ENCODE peak calls at places on chromosome 5, in four cellular contexts. Z, U, E and O are unnamed samples. For H3K36me3, the result is how much of the 10 kb centered on the place peaks cover.

GRCh38 chr5:42858031-42858643 is 46.4 kb upstream of the SELENOP start:
- DNase-seq in E (no peak), Z (no peak), U (no peak), O (peak)

GRCh38 chr5:157977957-157978505 is 119.1 kb upstream of the CLINT1 start:
- DNase-seq in U (no peak), E (no peak), Z (peak), O (no peak)

GRCh38 chr5:73592546-73592945 is 27.0 kb downstream of the UTP15 start:
- DNase-seq in U (no peak), E (no peak), Z (no peak), O (no peak)

GRCh38 chr5:59766394-59766793 is 127.1 kb downstream of the PDE4D start:
- DNase-seq in Z (peak), E (peak), U (no peak), O (no peak)

GRCh38 chr5:57720656-57721055 is 238.0 kb upstream of the ACTBL2 start:
- DNase-seq in E (no peak), U (no peak), Z (no peak), O (no peak)

GRCh38 chr5:72618699-72619098 is 111.5 kb upstream of the ZNF366 start:
- DNase-seq in U (no peak), E (no peak), Z (no peak), O (no peak)

GRCh38 chr5:109779036-109779735 is 89.5 kb downstream of the MAN2A1 start:
- DNase-seq in E (no peak), Z (no peak), U (no peak), O (no peak)

GRCh38 chr5:98771389-98772109 is 1.9 kb upstream of the RGMB start:
- DNase-seq in E (no peak), Z (peak), U (no peak), O (peak)

GRCh38 chr5:173328896-173329369 is 719 bp upstream of the STC2 start:
- DNase-seq in U (no peak), Z (no peak), E (no peak), O (no peak)

GRCh38 chr5:34598177-34598794 is 57.8 kb upstream of the RAI14 start:
- DNase-seq in E (no peak), U (no peak), Z (peak), O (peak)

GRCh38 chr5:78574157-78574673 is 74.4 kb downstream of the LHFPL2 start:
- DNase-seq in E (peak), Z (no peak), U (no peak), O (no peak)

GRCh38 chr5:59238126-59238902 is 655.2 kb downstream of the PDE4D start:
- DNase-seq in E (no peak), U (no peak), Z (no peak), O (no peak)

GRCh38 chr5:93477791-93478190 is 103.2 kb downstream of the NR2F1-AS1 start:
- DNase-seq in U (no peak), Z (no peak), E (no peak), O (no peak)

GRCh38 chr5:132411382-132411925 is 41.9 kb downstream of the SLC22A5 start:
- DNase-seq in U (no peak), E (no peak), Z (no peak), O (no peak)

GRCh38 chr5:147673276-147673675 is 109.3 kb downstream of the JAKMIP2 start:
- DNase-seq in Z (no peak), E (no peak), U (no peak), O (no peak)

GRCh38 chr5:170751631-170752030 is 31.9 kb upstream of the GABRP start:
- DNase-seq in E (no peak), Z (no peak), U (no peak), O (no peak)

GRCh38 chr5:933251-933861 is 40.7 kb downstream of the TRIP13 start:
- DNase-seq in U (no peak), E (no peak), Z (no peak), O (no peak)

GRCh38 chr5:179260324-179261070 is 84.8 kb downstream of the ADAMTS2 start:
- DNase-seq in Z (no peak), E (no peak), U (no peak), O (peak)

GRCh38 chr5:179203248-179203647 is 142.0 kb downstream of the ADAMTS2 start:
- DNase-seq in E (no peak), Z (no peak), U (no peak), O (no peak)

GRCh38 chr5:157350939-157351338 is 85.0 kb downstream of the CYFIP2 start:
- DNase-seq in Z (no peak), U (no peak), E (no peak), O (no peak)

GRCh38 chr5:1497795-1498622 is 25.8 kb downstream of the LPCAT1 start:
- DNase-seq in U (no peak), E (no peak), Z (no peak), O (no peak)

GRCh38 chr5:181045316-181045715 is 5.2 kb downstream of the BTNL9 start:
- DNase-seq in E (no peak), U (no peak), Z (no peak), O (no peak)

GRCh38 chr5:3599283-3600105 is 3.9 kb downstream of the IRX1 start:
- DNase-seq in Z (no peak), E (no peak), U (no peak), O (no peak)

GRCh38 chr5:61313960-61314681 is 17.9 kb upstream of the ZSWIM6 start:
- DNase-seq in Z (peak), U (no peak), E (no peak), O (peak)

GRCh38 chr5:128538249-128539037 is 398 bp upstream of the FBN2 start:
- DNase-seq in Z (peak), E (peak), U (no peak), O (peak)

GRCh38 chr5:91307023-91307422 is 76.1 kb downstream of the ARRDC3 start:
- DNase-seq in E (no peak), Z (no peak), U (no peak), O (peak)

GRCh38 chr5:180056153-180056552 is 15.4 kb downstream of the RNF130 start:
- DNase-seq in Z (no peak), U (no peak), E (no peak), O (no peak)

GRCh38 chr5:161152415-161152814 is 300.4 kb upstream of the ATP10B start:
- DNase-seq in U (no peak), Z (no peak), E (no peak), O (no peak)

GRCh38 chr5:32027717-32028321 is 146.3 kb downstream of the GOLPH3 start:
- DNase-seq in E (no peak), U (no peak), Z (peak), O (peak)

GRCh38 chr5:124867064-124867707 is 120.7 kb upstream of the ZNF608 start:
- DNase-seq in U (no peak), Z (peak), E (no peak), O (no peak)

GRCh38 chr5:78569441-78569840 is 79.1 kb downstream of the LHFPL2 start:
- DNase-seq in Z (peak), U (no peak), E (peak), O (peak)

GRCh38 chr5:80864706-80865435 is 95.3 kb upstream of the RASGRF2 start:
- DNase-seq in Z (no peak), E (no peak), U (no peak), O (no peak)

GRCh38 chr5:59368951-59369350 is 524.6 kb downstream of the PDE4D start:
- DNase-seq in U (no peak), Z (no peak), E (no peak), O (no peak)

GRCh38 chr5:72328172-72328571 is 8.0 kb downstream of the PTCD2 start:
- DNase-seq in E (no peak), Z (peak), U (no peak), O (no peak)

GRCh38 chr5:121693864-121694263 is 157.8 kb upstream of the FTMT start:
- DNase-seq in U (no peak), Z (no peak), E (no peak), O (no peak)

DNA sequence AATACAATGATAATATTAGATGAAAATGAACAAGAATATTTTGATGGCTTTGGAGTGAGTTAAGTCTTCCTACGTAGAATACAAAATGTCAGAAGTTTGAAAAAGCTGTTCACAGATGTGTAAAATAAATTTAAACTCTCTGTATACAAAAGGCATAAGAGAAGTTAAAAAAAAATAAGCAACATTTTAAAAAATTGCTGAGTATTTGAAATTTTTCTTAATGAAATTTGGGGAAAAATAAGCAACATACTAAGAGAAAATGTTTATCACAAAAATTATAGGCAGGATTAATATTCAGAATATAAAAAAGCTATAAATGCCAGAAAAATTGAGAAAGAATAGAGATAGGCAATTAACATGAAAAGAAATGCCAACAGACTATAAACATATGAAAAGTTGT is 470.7 kb upstream of the TRPC7 start:
- DNase-seq in E (no peak), U (no peak), Z (no peak), O (no peak)
- TF ChIP-seq CTCF in E (no peak), U (no peak), Z (no peak), O (no peak)

GRCh38 chr5:177487975-177488374 is 9.4 kb downstream of the PDLIM7 start:
- DNase-seq in U (no peak), E (no peak), Z (no peak), O (no peak)
- H3K36me3 ChIP-seq in U (under half), E (half or more), Z (under half), O (half or more)

GRCh38 chr5:177470759-177471536 is 2.5 kb downstream of the DBN1 start:
- DNase-seq in U (no peak), Z (no peak), E (no peak), O (no peak)
- TF ChIP-seq CTCF in U (no peak), Z (no peak), E (no peak), O (no peak)

GRCh38 chr5:96901384-96901783 is 25.1 kb downstream of the ERAP2 start:
- DNase-seq in U (no peak), E (no peak), Z (no peak), O (no peak)
- H3K36me3 ChIP-seq in U (under half), E (half or more), Z (under half), O (under half)

GRCh38 chr5:141199359-141200235 is at the start of gene PCDHB11:
- DNase-seq in U (no peak), Z (peak), E (no peak), O (no peak)
- TF ChIP-seq CTCF in U (no peak), Z (no peak), E (no peak), O (no peak)

GRCh38 chr5:146499680-146500079 is 16.3 kb downstream of the GPR151 start:
- DNase-seq in U (no peak), E (no peak), Z (no peak), O (no peak)
- H3K36me3 ChIP-seq in U (under half), E (under half), Z (under half), O (under half)

GRCh38 chr5:106454651-106455415 is 1215.9 kb downstream of the EFNA5 start:
- DNase-seq in E (no peak), U (no peak), Z (no peak), O (no peak)
- TF ChIP-seq CTCF in E (peak), U (no peak), Z (no peak), O (no peak)

DNA sequence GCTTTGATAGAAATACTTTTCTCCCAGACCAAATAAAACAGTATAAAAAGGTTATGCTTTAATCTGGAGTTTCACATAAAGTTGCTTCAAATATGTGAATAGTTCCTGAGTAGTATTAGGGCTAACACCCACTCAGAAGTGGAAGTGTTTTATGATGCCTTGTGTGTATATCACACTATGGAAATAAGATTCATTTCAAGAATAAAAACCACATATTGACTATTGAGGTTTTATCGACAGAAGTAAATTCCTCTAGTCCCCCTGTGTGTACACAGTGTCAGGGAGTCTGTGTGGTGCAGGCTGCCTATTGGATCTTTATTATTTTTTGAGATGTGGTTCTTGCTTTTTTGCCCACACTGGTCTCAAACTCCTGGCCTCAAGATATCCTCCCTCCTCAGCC is 20.8 kb upstream of the LRRTM2 start:
- DNase-seq in E (no peak), Z (no peak), U (no peak), O (no peak)
- H3K36me3 ChIP-seq in E (under half), Z (under half), U (under half), O (under half)

GRCh38 chr5:159322180-159322579 is 8.1 kb downstream of the IL12B start:
- DNase-seq in U (no peak), Z (no peak), E (no peak), O (no peak)
- TF ChIP-seq CTCF in U (no peak), Z (no peak), E (no peak), O (no peak)

DNA sequence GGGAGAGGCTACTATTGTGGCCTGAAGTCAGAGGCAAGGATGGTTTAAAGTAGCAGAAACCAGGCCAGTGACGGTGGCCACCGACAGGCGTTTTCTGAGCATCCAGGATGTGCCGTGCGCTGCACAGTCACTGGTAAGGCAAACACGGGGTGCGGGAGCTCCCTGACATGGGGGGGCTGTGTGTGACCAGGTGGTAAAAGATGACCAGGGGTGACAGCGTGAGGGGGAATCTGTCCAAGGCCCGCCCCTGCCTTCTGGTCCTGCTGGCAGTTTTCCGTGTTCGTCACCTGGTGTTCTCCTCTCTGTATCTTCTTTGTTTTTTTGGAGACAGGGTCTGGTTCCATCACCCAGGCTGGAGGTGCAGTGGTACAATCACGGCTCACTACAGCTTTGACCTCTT is 167.4 kb downstream of the ICE1 start:
- DNase-seq in U (no peak), E (no peak), Z (no peak), O (no peak)
- H3K36me3 ChIP-seq in U (under half), E (under half), Z (under half), O (under half)